ENCODE peak calls at places on chromosome 3, in four cellular contexts. Q is skeletal muscle cell, A is astrocyte of the spinal cord, B is ovary. O is an unnamed sample.

GRCh38 chr3:150286390-150287147 is 121.5 kb upstream of the TSC22D2 start:
- DNase-seq in Q (no peak), B (no peak), A (peak), O (peak)

GRCh38 chr3:8278448-8278847 is 223.2 kb upstream of the LMCD1 start:
- DNase-seq in B (no peak), Q (no peak), A (no peak), O (no peak)

GRCh38 chr3:112002458-112002971 is 3.8 kb downstream of the TAGLN3 start:
- DNase-seq in Q (no peak), B (no peak), A (no peak), O (peak)

GRCh38 chr3:150243466-150243865 is 164.6 kb upstream of the TSC22D2 start:
- DNase-seq in Q (no peak), A (peak), B (no peak), O (no peak)

GRCh38 chr3:32175607-32176197 is 62.8 kb upstream of the CMTM8 start:
- DNase-seq in B (no peak), A (peak), Q (no peak), O (peak)

GRCh38 chr3:72288955-72289707 is 504.2 kb upstream of the PROK2 start:
- DNase-seq in Q (peak), A (peak), B (no peak), O (peak)

GRCh38 chr3:4740397-4741105 is 238.7 kb upstream of the BHLHE40 start:
- DNase-seq in B (no peak), A (no peak), Q (no peak), O (no peak)

GRCh38 chr3:195394700-195395099 is 48.1 kb downstream of the ACAP2 start:
- DNase-seq in Q (no peak), A (peak), B (no peak), O (no peak)

GRCh38 chr3:171320721-171321120 is 139.5 kb downstream of the TNIK start:
- DNase-seq in B (no peak), A (no peak), Q (no peak), O (no peak)

GRCh38 chr3:66989241-66989640 is 8.9 kb upstream of the KBTBD8 start:
- DNase-seq in Q (no peak), B (no peak), A (no peak), O (no peak)

GRCh38 chr3:100463002-100463401 is 29.4 kb upstream of the TMEM45A start:
- DNase-seq in B (no peak), Q (peak), A (peak), O (peak)

GRCh38 chr3:16905704-16906103 is 20.9 kb downstream of the PLCL2 start:
- DNase-seq in A (no peak), B (no peak), Q (no peak), O (no peak)

GRCh38 chr3:52830535-52831258 is at the start of gene ITIH4:
- DNase-seq in B (no peak), A (no peak), Q (no peak), O (no peak)

GRCh38 chr3:8840556-8840955 is 71.1 kb upstream of the OXTR start:
- DNase-seq in B (no peak), Q (no peak), A (peak), O (peak)

GRCh38 chr3:169945313-169945712 is 21.3 kb upstream of the SEC62 start:
- DNase-seq in Q (no peak), B (no peak), A (peak), O (no peak)

GRCh38 chr3:149967067-149967685 is 3.5 kb downstream of the PFN2 start:
- DNase-seq in Q (no peak), B (no peak), A (peak), O (peak)

GRCh38 chr3:7618606-7619005 is 757.7 kb downstream of the GRM7 start:
- DNase-seq in Q (no peak), B (no peak), A (no peak), O (no peak)

GRCh38 chr3:172635588-172635987 is 75.3 kb downstream of the NCEH1 start:
- DNase-seq in Q (no peak), B (no peak), A (no peak), O (peak)

GRCh38 chr3:16311960-16312451 is 47.0 kb downstream of the OXNAD1 start:
- DNase-seq in A (peak), B (no peak), Q (no peak), O (no peak)

GRCh38 chr3:146801492-146801891 is 196.3 kb upstream of the PLSCR5 start:
- DNase-seq in B (no peak), Q (no peak), A (peak), O (no peak)

GRCh38 chr3:97197830-97198229 is 383.4 kb downstream of the EPHA6 start:
- DNase-seq in B (no peak), Q (no peak), A (no peak), O (no peak)

GRCh38 chr3:14947105-14947885 is at the start of gene NR2C2:
- DNase-seq in A (peak), B (peak), Q (no peak), O (peak)

GRCh38 chr3:45983865-45984264 is 11.8 kb downstream of the FYCO1 start:
- DNase-seq in Q (no peak), B (no peak), A (no peak), O (no peak)

GRCh38 chr3:94004301-94004910 is 24.0 kb downstream of the STX19 start:
- DNase-seq in A (peak), B (no peak), Q (no peak), O (peak)

GRCh38 chr3:129019266-129019665 is 18.2 kb downstream of the EFCC1 start:
- DNase-seq in Q (no peak), B (no peak), A (no peak), O (no peak)

GRCh38 chr3:12175844-12176453 is 17.2 kb upstream of the TIMP4 start:
- DNase-seq in A (peak), Q (no peak), B (peak), O (peak)

GRCh38 chr3:51719413-51720025 is 12.7 kb downstream of the GRM2 start:
- DNase-seq in B (no peak), Q (no peak), A (no peak), O (no peak)

GRCh38 chr3:194587438-194587931 is 45.7 kb downstream of the TMEM44 start:
- DNase-seq in B (no peak), A (peak), Q (no peak), O (no peak)

O was measured in kidney glomerular epithelial cell.